ENCODE peak calls at places on chromosomes 1 and 21, in nine cellular contexts. One of them, this sample, is unnamed.
A peak's percentile ranks its signal among the peaks of the same experiment; 100 is the strongest.

GRCh38 chr1:40143891-40144575 is 17.2 kb upstream of the RLF start:
- DNase-seq in H7: peak; percentile 67
- DNase-seq in psoas muscle: no peak
- DNase-seq in left ventricle myocardium superior: no peak
- DNase-seq in ELR: peak; percentile 85
- DNase-seq in stimulated activated CD4-positive, alpha-beta T cell treated with anti-CD3 and anti-CD28 coated beads, Interleukin-2, amount 100 ng/mL, for 48 hours: peak; percentile 52
- DNase-seq in upper lobe of right lung: no peak
- DNase-seq in fibroblast of lung: peak; percentile 75
- DNase-seq in occipital lobe: no peak
- DNase-seq in this sample: peak; percentile 83

GRCh38 chr1:44655609-44656008 is 18.7 kb downstream of the TMEM53 start:
- DNase-seq in stimulated activated CD4-positive, alpha-beta T cell treated with anti-CD3 and anti-CD28 coated beads, Interleukin-2, amount 100 ng/mL, for 48 hours: no peak
- DNase-seq in ELR: peak; percentile 47
- DNase-seq in psoas muscle: no peak
- DNase-seq in occipital lobe: no peak
- DNase-seq in upper lobe of right lung: no peak
- DNase-seq in H7: peak; percentile 84
- DNase-seq in fibroblast of lung: no peak
- DNase-seq in left ventricle myocardium superior: peak; percentile 49
- DNase-seq in this sample: peak; percentile 46

GRCh38 chr21:46021978-46022544 is 40.5 kb downstream of the COL6A1 start:
- DNase-seq in left ventricle myocardium superior: peak; percentile 82
- DNase-seq in ELR: no peak
- DNase-seq in upper lobe of right lung: no peak
- DNase-seq in H7: no peak
- DNase-seq in occipital lobe: no peak
- DNase-seq in psoas muscle: peak; percentile 79
- DNase-seq in stimulated activated CD4-positive, alpha-beta T cell treated with anti-CD3 and anti-CD28 coated beads, Interleukin-2, amount 100 ng/mL, for 48 hours: no peak
- DNase-seq in fibroblast of lung: no peak
- DNase-seq in this sample: no peak

GRCh38 chr1:174060090-174060489 is 37.9 kb upstream of the RC3H1 start:
- DNase-seq in H7: no peak
- DNase-seq in occipital lobe: no peak
- DNase-seq in psoas muscle: no peak
- DNase-seq in ELR: peak; percentile 90
- DNase-seq in fibroblast of lung: no peak
- DNase-seq in left ventricle myocardium superior: no peak
- DNase-seq in stimulated activated CD4-positive, alpha-beta T cell treated with anti-CD3 and anti-CD28 coated beads, Interleukin-2, amount 100 ng/mL, for 48 hours: no peak
- DNase-seq in upper lobe of right lung: no peak
- DNase-seq in this sample: no peak

GRCh38 chr1:44559361-44559760 is 114.9 kb downstream of the TMEM53 start:
- DNase-seq in H7: no peak
- DNase-seq in left ventricle myocardium superior: no peak
- DNase-seq in occipital lobe: no peak
- DNase-seq in psoas muscle: no peak
- DNase-seq in upper lobe of right lung: no peak
- DNase-seq in stimulated activated CD4-positive, alpha-beta T cell treated with anti-CD3 and anti-CD28 coated beads, Interleukin-2, amount 100 ng/mL, for 48 hours: no peak
- DNase-seq in ELR: no peak
- DNase-seq in fibroblast of lung: no peak
- DNase-seq in this sample: no peak

GRCh38 chr21:15065381-15066230 is 806 bp upstream of the NRIP1 start:
- DNase-seq in occipital lobe: peak; percentile 83
- DNase-seq in ELR: peak; percentile 83
- DNase-seq in stimulated activated CD4-positive, alpha-beta T cell treated with anti-CD3 and anti-CD28 coated beads, Interleukin-2, amount 100 ng/mL, for 48 hours: peak; percentile 46
- DNase-seq in upper lobe of right lung: peak; percentile 90
- DNase-seq in left ventricle myocardium superior: peak; percentile 85
- DNase-seq in psoas muscle: peak; percentile 75
- DNase-seq in H7: peak; percentile 74
- DNase-seq in fibroblast of lung: peak; percentile 86
- DNase-seq in this sample: peak; percentile 88

GRCh38 chr1:35564037-35564883 is 6.7 kb downstream of the NCDN start:
- DNase-seq in fibroblast of lung: peak; percentile 79
- DNase-seq in left ventricle myocardium superior: peak; percentile 80
- DNase-seq in ELR: peak; percentile 90
- DNase-seq in stimulated activated CD4-positive, alpha-beta T cell treated with anti-CD3 and anti-CD28 coated beads, Interleukin-2, amount 100 ng/mL, for 48 hours: peak; percentile 84
- DNase-seq in psoas muscle: peak; percentile 78
- DNase-seq in H7: peak; percentile 93
- DNase-seq in occipital lobe: peak; percentile 43
- DNase-seq in upper lobe of right lung: peak; percentile 79
- DNase-seq in this sample: peak; percentile 83

GRCh38 chr21:25459365-25459764 is 147.9 kb downstream of the MRPL39 start:
- DNase-seq in occipital lobe: no peak
- DNase-seq in upper lobe of right lung: no peak
- DNase-seq in fibroblast of lung: no peak
- DNase-seq in ELR: no peak
- DNase-seq in H7: no peak
- DNase-seq in stimulated activated CD4-positive, alpha-beta T cell treated with anti-CD3 and anti-CD28 coated beads, Interleukin-2, amount 100 ng/mL, for 48 hours: no peak
- DNase-seq in left ventricle myocardium superior: no peak
- DNase-seq in psoas muscle: no peak
- DNase-seq in this sample: no peak

GRCh38 chr1:173048629-173049326 is 2.0 kb downstream of the TNFSF18 start:
- DNase-seq in stimulated activated CD4-positive, alpha-beta T cell treated with anti-CD3 and anti-CD28 coated beads, Interleukin-2, amount 100 ng/mL, for 48 hours: no peak
- DNase-seq in occipital lobe: no peak
- DNase-seq in H7: no peak
- DNase-seq in fibroblast of lung: peak; percentile 53
- DNase-seq in upper lobe of right lung: no peak
- DNase-seq in psoas muscle: no peak
- DNase-seq in left ventricle myocardium superior: no peak
- DNase-seq in ELR: peak; percentile 75
- DNase-seq in this sample: no peak

This sample was measured in myocyte.